ENCODE peak calls at places on chromosomes 3 and 15, in four cellular contexts. L is pancreas, T is nephron progenitor cell, A is epithelial cell of esophagus. R is an unnamed sample.

GRCh38 chr3:101248786-101249185 is 71.6 kb downstream of the IMPG2 start:
- DNase-seq in L (no peak), T (no peak), A (no peak), R (peak)

GRCh38 chr3:194276768-194277546 is 74.2 kb downstream of the CPN2 start:
- DNase-seq in L (peak), T (peak), A (no peak), R (no peak)

GRCh38 chr15:70235347-70235746 is 137.6 kb upstream of the TLE3 start:
- DNase-seq in L (no peak), T (no peak), A (no peak), R (no peak)

GRCh38 chr3:192745150-192745549 is 17.8 kb upstream of the FGF12 start:
- DNase-seq in L (no peak), T (no peak), A (no peak), R (no peak)

GRCh38 chr3:191070762-191071365 is 128.2 kb upstream of the OSTN start:
- DNase-seq in L (no peak), T (no peak), A (peak), R (no peak)

GRCh38 chr15:44536298-44536961 is 517 bp upstream of the EIF3J start:
- DNase-seq in L (peak), T (peak), A (peak), R (peak)

GRCh38 chr3:98013428-98014349 is 21.4 kb downstream of the GABRR3 start:
- DNase-seq in L (no peak), T (no peak), A (peak), R (no peak)

GRCh38 chr15:78976691-78977090 is 31.8 kb upstream of the CTSH start:
- DNase-seq in L (no peak), T (no peak), A (no peak), R (no peak)

GRCh38 chr3:108178676-108179075 is 43.5 kb downstream of the IFT57 start:
- DNase-seq in L (no peak), T (no peak), A (no peak), R (no peak)

GRCh38 chr3:107557743-107558142 is 35.0 kb downstream of the BBX start:
- DNase-seq in L (no peak), T (no peak), A (no peak), R (no peak)

GRCh38 chr15:62141200-62141599 is 23.9 kb downstream of the C2CD4B start:
- DNase-seq in L (no peak), T (no peak), A (no peak), R (no peak)

GRCh38 chr15:31464216-31465082 is 137.8 kb downstream of the KLF13 start:
- DNase-seq in L (no peak), T (no peak), A (no peak), R (no peak)

GRCh38 chr3:127597020-127597771 is 1.0 kb upstream of the MCM2 start:
- DNase-seq in L (no peak), T (no peak), A (no peak), R (no peak)

GRCh38 chr3:184428561-184429175 is 48.8 kb downstream of the CHRD start:
- DNase-seq in L (no peak), T (no peak), A (no peak), R (no peak)

GRCh38 chr3:108518895-108519294 is 8.5 kb upstream of the MYH15 start:
- DNase-seq in L (no peak), T (no peak), A (peak), R (no peak)

GRCh38 chr15:99328673-99329072 is 77.4 kb downstream of the LRRC28 start:
- DNase-seq in L (no peak), T (no peak), A (no peak), R (no peak)

GRCh38 chr3:24963762-24964625 is 464.1 kb upstream of the RARB start:
- DNase-seq in L (no peak), T (no peak), A (peak), R (peak)

GRCh38 chr3:94483403-94483802 is 420.5 kb downstream of the NSUN3 start:
- DNase-seq in L (no peak), T (no peak), A (no peak), R (no peak)

GRCh38 chr3:81592101-81592500 is 169.3 kb downstream of the GBE1 start:
- DNase-seq in L (no peak), T (no peak), A (peak), R (no peak)

GRCh38 chr15:70512772-70513362 is 250.5 kb downstream of the UACA start:
- DNase-seq in L (no peak), T (no peak), A (peak), R (peak)

GRCh38 chr15:38168472-38169057 is 84.1 kb upstream of the SPRED1 start:
- DNase-seq in L (no peak), T (no peak), A (no peak), R (no peak)

GRCh38 chr3:16305121-16305541 is 40.1 kb downstream of the OXNAD1 start:
- DNase-seq in L (no peak), T (no peak), A (no peak), R (no peak)

GRCh38 chr3:81496407-81497104 is 264.9 kb downstream of the GBE1 start:
- DNase-seq in L (no peak), T (no peak), A (peak), R (no peak)

GRCh38 chr15:61367953-61368352 is 138.9 kb upstream of the RORA start:
- DNase-seq in L (no peak), T (no peak), A (no peak), R (no peak)

GRCh38 chr3:185052631-185053030 is 100.2 kb downstream of the C3orf70 start:
- DNase-seq in L (no peak), T (no peak), A (no peak), R (no peak)

DNA sequence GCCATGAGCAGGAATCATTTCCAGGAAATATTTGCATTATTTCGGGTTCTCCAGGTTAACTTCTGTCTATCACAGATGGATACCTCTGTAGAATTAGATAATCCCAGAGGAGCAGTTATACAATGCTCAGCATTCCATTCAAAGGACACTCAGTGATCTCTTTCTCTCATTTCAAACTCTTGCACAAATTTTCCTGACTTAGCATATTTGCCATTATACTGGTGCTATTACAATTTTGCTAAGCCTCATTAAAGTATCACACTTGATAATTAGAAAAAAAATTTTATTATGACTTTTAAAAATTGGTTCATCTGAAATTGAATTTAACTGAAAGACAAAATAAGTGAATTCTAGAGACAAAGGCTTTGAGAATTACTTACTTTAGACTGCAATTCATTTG is 469.0 kb downstream of the EPHA3 start:
- DNase-seq in L (no peak), T (no peak), A (no peak), R (no peak)
- TF ChIP-seq CTCF in L (no peak), T (no peak), A (no peak), R (no peak)

DNA sequence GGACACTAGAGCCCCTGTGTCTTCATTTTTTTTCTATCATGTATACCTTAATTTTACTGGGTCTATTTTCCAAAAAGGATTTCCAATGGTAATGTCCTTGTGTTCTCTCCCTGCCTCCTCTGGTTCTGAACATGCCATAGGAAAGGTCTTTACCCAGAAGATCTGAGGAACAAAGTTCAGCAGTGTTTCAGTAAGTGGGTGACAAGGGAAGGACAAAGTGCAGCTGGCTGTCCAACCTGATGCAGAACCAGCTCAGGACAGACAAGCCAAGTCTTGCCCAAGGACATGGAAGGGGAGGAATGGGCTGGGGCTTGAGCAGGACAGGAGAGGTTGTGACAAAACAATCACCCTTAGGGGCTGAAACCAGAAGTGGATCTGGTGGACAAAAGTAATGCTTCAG is 61.2 kb upstream of the STRIT1 start:
- DNase-seq in L (no peak), T (no peak), A (peak), R (no peak)
- TF ChIP-seq CTCF in L (no peak), T (no peak), A (no peak), R (no peak)

DNA sequence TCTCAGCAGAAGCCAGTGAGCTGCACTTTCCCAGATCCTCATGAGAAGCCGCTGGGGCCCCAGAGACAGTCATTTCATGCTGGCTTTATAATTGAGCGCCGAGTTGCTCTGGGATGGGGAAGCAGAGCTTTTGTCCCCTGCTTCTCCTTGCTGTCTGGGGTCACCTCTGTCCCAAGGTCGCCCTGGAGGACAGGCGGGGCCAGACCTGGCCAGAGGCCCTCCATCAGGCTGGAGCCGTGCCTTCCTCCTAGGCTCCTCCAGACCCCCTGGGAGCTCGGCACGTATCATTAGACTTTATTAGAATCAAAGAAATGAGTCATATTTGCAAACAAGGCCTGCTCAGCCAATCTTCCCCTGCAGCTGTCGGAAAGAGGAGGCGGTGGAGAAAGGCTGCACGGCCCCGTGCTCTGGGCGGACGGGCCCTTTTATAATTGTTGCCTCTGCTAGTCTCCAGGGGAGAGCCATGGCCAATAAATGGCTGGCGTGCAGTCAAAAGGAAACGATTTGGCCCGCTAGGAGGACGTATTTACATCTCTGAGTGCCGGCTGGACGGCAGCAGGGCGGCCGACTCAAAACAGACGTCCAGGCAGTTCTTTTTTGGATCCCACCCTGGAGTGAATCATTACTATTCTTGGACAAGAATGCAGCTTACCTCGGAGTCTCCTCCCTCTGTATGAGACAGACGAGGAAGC is 50.4 kb downstream of the SLC6A6 start:
- DNase-seq in L (peak), T (no peak), A (peak), R (no peak)
- TF ChIP-seq CTCF in L (no peak), T (no peak), A (no peak), R (no peak)

DNA sequence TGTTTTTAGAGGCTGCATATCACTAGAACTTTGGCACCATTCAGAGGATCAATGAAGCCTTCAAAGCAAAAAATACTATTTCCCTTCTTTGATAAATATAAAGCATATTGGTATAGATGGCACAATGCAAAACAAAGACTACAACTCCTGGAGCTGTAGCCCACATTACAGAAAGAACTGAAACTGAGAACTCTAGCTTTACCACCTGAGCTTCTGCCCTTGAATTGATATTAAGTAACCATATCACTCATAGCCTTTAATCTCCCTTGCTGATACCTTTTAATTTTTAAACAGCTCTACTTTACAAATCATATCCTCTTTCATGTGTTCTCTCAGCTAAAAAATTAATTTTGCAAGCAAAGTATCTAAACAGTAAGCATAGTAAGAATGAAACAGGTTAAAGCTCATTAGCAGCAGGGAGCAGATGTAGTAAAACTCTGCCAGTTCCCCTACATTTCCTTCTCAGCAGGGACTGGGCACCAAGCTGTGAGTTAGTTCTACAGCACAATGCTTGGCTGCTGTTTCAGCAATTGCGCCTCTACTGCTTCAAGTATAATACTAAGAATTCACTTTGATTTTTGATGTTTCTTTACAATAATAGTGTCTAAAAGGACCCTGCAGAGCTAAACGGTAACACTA is 97.9 kb upstream of the NANOGP8 start:
- DNase-seq in L (no peak), T (no peak), A (no peak), R (no peak)
- TF ChIP-seq CTCF in L (no peak), T (no peak), A (no peak), R (no peak)

GRCh38 chr3:41224120-41224806 is 25.0 kb downstream of the CTNNB1 start:
- DNase-seq in L (no peak), T (no peak), A (peak), R (no peak)
- TF ChIP-seq CTCF in L (no peak), T (no peak), A (peak), R (no peak)

DNA sequence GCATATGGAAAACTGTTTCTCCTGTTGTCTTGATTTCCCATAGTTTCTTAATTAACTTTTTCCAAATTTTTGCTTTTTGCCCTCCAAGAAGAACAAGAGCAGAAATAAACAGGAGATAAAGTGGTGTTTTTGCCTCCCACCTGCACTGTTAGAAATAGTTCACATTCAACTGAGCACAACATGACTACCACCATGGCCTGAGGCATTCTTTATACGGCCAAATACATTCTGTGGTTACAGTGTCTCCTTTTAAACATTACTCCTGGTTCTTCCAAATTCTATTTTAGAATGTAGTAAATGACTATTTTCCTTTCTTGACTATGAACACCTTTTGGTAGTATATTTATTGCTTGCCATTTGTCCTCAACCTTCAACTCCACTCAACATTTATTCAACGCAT is 98.5 kb downstream of the LARS2 start:
- DNase-seq in L (no peak), T (no peak), A (peak), R (no peak)
- TF ChIP-seq CTCF in L (no peak), T (no peak), A (no peak), R (no peak)

GRCh38 chr3:136862611-136862951 is 573 bp downstream of the NCK1 start:
- DNase-seq in L (peak), T (no peak), A (peak), R (peak)
- TF ChIP-seq CTCF in L (no peak), T (no peak), A (no peak), R (no peak)

GRCh38 chr3:116852801-116853200 is 143.2 kb downstream of the TUSC7 start:
- DNase-seq in L (no peak), T (no peak), A (no peak), R (no peak)

GRCh38 chr3:116848402-116848801 is 138.8 kb downstream of the TUSC7 start:
- DNase-seq in L (no peak), T (no peak), A (no peak), R (no peak)

GRCh38 chr3:116849261-116849688 is 139.7 kb downstream of the TUSC7 start:
- DNase-seq in L (no peak), T (no peak), A (no peak), R (no peak)
- TF ChIP-seq CTCF in L (no peak), T (no peak), A (no peak), R (no peak)

DNA sequence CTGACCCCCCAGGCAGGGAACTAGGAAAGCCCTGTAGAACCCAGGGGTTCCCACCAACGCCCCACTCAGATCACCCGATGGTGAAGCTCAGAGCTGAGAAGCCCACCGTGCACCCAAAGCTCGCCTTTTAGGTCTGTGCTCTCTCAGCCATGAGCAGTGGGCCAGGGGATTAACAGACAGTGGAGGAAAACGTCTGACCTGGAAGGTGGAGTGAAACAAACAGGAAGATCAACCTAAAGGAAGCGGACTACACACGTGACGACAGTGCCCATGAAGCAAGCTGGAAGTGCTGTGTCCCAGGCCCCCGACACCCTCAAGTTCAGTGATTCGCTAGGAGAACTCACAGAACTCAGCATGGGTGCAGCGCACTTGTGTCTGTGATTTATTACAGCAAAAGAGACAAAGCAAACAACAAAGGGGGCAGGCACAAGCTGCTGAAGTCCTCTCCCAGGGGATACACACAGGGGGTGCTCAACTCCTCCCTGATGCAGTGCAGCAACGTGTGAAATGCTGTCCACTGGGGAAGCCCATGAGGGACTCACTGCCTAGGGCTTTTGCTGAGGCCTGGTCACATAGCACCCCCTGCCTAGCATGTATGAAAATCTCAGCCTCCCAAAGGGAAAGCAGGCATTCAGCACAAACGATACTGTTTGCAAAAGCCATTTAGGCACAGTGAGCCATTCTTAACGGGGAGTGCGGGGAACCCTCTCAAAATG is 43.5 kb downstream of the CFAP92 start:
- DNase-seq in L (no peak), T (peak), A (peak), R (no peak)
- TF ChIP-seq CTCF in L (no peak), T (no peak), A (peak), R (no peak)

R was measured in endothelial cell.